ENCODE peak calls at places on chromosome 15, in ten cellular contexts. K, E, Z, W, F, V, C, R, Q and L are unnamed samples.
A peak's percentile ranks its signal among the peaks of the same experiment; 100 is the strongest.

GRCh38 chr15:66761723-66762595 is 59.9 kb downstream of the SMAD6 start:
- DNase-seq in R (peak; percentile 64), C (no peak), V (no peak), F (no peak), K (no peak), Q (peak; percentile 55), E (no peak), Z (no peak), W (no peak), L (no peak)

GRCh38 chr15:59322056-59322755 is 50.5 kb downstream of the MYO1E start:
- DNase-seq in V (no peak), E (no peak), F (no peak), K (no peak), W (no peak), C (no peak), Z (no peak), R (no peak), Q (no peak), L (no peak)

GRCh38 chr15:60853077-60853476 is 374.1 kb upstream of the ICE2 start:
- DNase-seq in C (no peak), V (no peak), Q (no peak), Z (no peak), E (no peak), F (no peak), W (no peak), R (no peak), K (no peak), L (no peak)

GRCh38 chr15:45114076-45114750 is at the start of the genes DUOX2 and DUOXA2:
- DNase-seq in C (no peak), E (no peak), W (no peak), Q (no peak), F (no peak), V (no peak), R (no peak), K (peak; percentile 48), Z (no peak), L (no peak)

GRCh38 chr15:100167884-100168375 is 173.8 kb downstream of the ADAMTS17 start:
- DNase-seq in R (no peak), V (no peak), C (no peak), W (no peak), Z (no peak), E (no peak), Q (no peak), K (no peak), F (no peak), L (no peak)

GRCh38 chr15:92833493-92834271 is 66.4 kb upstream of the CHD2 start:
- DNase-seq in K (no peak), Z (no peak), Q (no peak), F (no peak), V (no peak), E (no peak), R (no peak), C (no peak), W (no peak), L (peak; percentile 29)

GRCh38 chr15:38169982-38170381 is 82.7 kb upstream of the SPRED1 start:
- DNase-seq in K (no peak), C (no peak), W (no peak), R (no peak), E (no peak), Q (no peak), V (no peak), F (no peak), Z (peak; percentile 16), L (no peak)

GRCh38 chr15:79474252-79474651 is 42.1 kb downstream of the MINAR1 start:
- DNase-seq in F (no peak), C (no peak), Z (peak; percentile 31), W (no peak), E (no peak), Q (peak; percentile 97), R (no peak), K (no peak), V (no peak), L (no peak)

GRCh38 chr15:68578960-68579935 is at the start of gene CORO2B:
- DNase-seq in C (no peak), Z (peak; percentile 47), K (peak; percentile 77), Q (peak; percentile 63), V (no peak), F (no peak), R (peak; percentile 83), E (peak; percentile 21), W (no peak), L (peak; percentile 44)

GRCh38 chr15:68113273-68113672 is 59.2 kb downstream of the PIAS1 start:
- DNase-seq in C (no peak), K (no peak), W (peak; percentile 64), V (no peak), Q (peak; percentile 33), E (no peak), Z (peak; percentile 34), R (no peak), F (peak; percentile 42), L (no peak)

GRCh38 chr15:60635507-60636352 is 156.8 kb upstream of the ICE2 start:
- DNase-seq in E (no peak), C (no peak), Q (peak; percentile 36), F (peak; percentile 69), R (no peak), V (no peak), W (no peak), Z (no peak), K (no peak), L (peak; percentile 87)

GRCh38 chr15:75178171-75178937 is 23.3 kb upstream of the C15orf39 start:
- DNase-seq in V (no peak), Q (peak; percentile 6), E (peak; percentile 95), W (peak; percentile 75), F (no peak), R (peak; percentile 85), K (peak; percentile 74), Z (no peak), C (no peak), L (no peak)

GRCh38 chr15:56963719-56964118 is 45.3 kb downstream of the TCF12 start:
- DNase-seq in K (no peak), E (no peak), V (no peak), Z (no peak), F (no peak), C (no peak), R (no peak), W (peak; percentile 66), Q (no peak), L (no peak)

GRCh38 chr15:28021281-28022039 is 77.7 kb downstream of the OCA2 start:
- DNase-seq in Q (peak; percentile 86), K (peak; percentile 63), F (no peak), Z (peak; percentile 48), C (peak; percentile 22), E (peak; percentile 41), V (peak; percentile 20), W (peak; percentile 83), R (peak; percentile 94), L (peak; percentile 57)

GRCh38 chr15:25541228-25541627 is 102.4 kb upstream of the UBE3A start:
- DNase-seq in C (no peak), K (no peak), Q (no peak), E (no peak), Z (no peak), F (no peak), V (no peak), R (no peak), W (no peak), L (no peak)

GRCh38 chr15:75785771-75786563 is 57.3 kb upstream of the UBE2Q2 start:
- DNase-seq in K (peak; percentile 81), C (no peak), R (no peak), Z (no peak), E (peak; percentile 44), W (peak; percentile 31), Q (peak; percentile 9), F (peak; percentile 15), V (peak; percentile 35), L (no peak)

GRCh38 chr15:31328425-31328998 is 1.9 kb downstream of the KLF13 start:
- DNase-seq in F (no peak), V (no peak), Q (peak; percentile 32), C (no peak), Z (peak; percentile 49), R (peak; percentile 89), W (no peak), K (no peak), E (peak; percentile 63), L (peak; percentile 73)

GRCh38 chr15:39192979-39193559 is 387.8 kb upstream of the THBS1 start:
- DNase-seq in R (no peak), C (no peak), W (no peak), Z (no peak), E (no peak), K (no peak), Q (no peak), F (no peak), V (no peak), L (no peak)
- H3K27ac ChIP-seq in R (no peak overlapping the region), C (no peak overlapping the region), W (no peak overlapping the region), Z (peak overlapping the region; percentile 89), E (no peak overlapping the region), K (no peak overlapping the region), Q (no peak overlapping the region), F (no peak overlapping the region), V (no peak overlapping the region), L (no peak overlapping the region)

GRCh38 chr15:62119926-62120273 is 45.2 kb downstream of the C2CD4B start:
- DNase-seq in C (no peak), E (no peak), W (no peak), K (no peak), V (no peak), Q (no peak), R (no peak), F (no peak), Z (no peak), L (no peak)

GRCh38 chr15:62121273-62122015 is 43.6 kb downstream of the C2CD4B start:
- DNase-seq in K (no peak), Q (no peak), E (no peak), C (no peak), F (peak; percentile 32), R (no peak), V (no peak), Z (no peak), W (no peak), L (no peak)

GRCh38 chr15:62118446-62118964 is 46.6 kb downstream of the C2CD4B start:
- DNase-seq in R (no peak), C (no peak), V (no peak), E (no peak), W (no peak), K (no peak), Z (peak; percentile 31), F (peak; percentile 49), Q (peak; percentile 33), L (no peak)

GRCh38 chr15:62120776-62121175 is 44.3 kb downstream of the C2CD4B start:
- DNase-seq in W (no peak), F (no peak), Z (no peak), E (no peak), C (no peak), R (no peak), K (no peak), Q (no peak), V (no peak), L (no peak)

GRCh38 chr15:62119224-62119925 is 45.7 kb downstream of the C2CD4B start:
- DNase-seq in W (peak; percentile 51), F (peak; percentile 98), V (no peak), E (no peak), Q (peak; percentile 97), R (no peak), C (peak; percentile 44), K (no peak), Z (peak; percentile 97), L (no peak)
- H3K9ac ChIP-seq in W (peak overlapping the region; percentile 37), F (peak overlapping the region; percentile 81), V (no peak overlapping the region), E (no peak overlapping the region), Q (no peak overlapping the region), R (no peak overlapping the region), C (no peak overlapping the region), K (no peak overlapping the region), Z (peak overlapping the region; percentile 49), L (no peak overlapping the region)

GRCh38 chr15:33021806-33022389 is 172.6 kb downstream of the FMN1 start:
- DNase-seq in E (peak; percentile 52), V (peak; percentile 23), Q (peak; percentile 52), Z (peak; percentile 75), W (peak; percentile 22), K (peak; percentile 70), F (peak; percentile 71), C (peak; percentile 47), R (no peak), L (peak; percentile 71)
- H3K27ac ChIP-seq in E (no peak overlapping the region), V (no peak overlapping the region), Q (peak overlapping the region; percentile 51), Z (peak overlapping the region; percentile 55), W (no peak overlapping the region), K (no peak overlapping the region), F (peak overlapping the region; percentile 60), C (no peak overlapping the region), R (peak overlapping the region; percentile 3), L (no peak overlapping the region)

GRCh38 chr15:52287114-52287513 is 8.5 kb downstream of the MYO5C start:
- DNase-seq in Z (no peak), K (no peak), C (no peak), E (no peak), V (no peak), Q (no peak), F (no peak), W (no peak), R (no peak), L (no peak)
- H3K9ac ChIP-seq in Z (no peak overlapping the region), K (no peak overlapping the region), C (no peak overlapping the region), E (no peak overlapping the region), V (no peak overlapping the region), Q (no peak overlapping the region), F (no peak overlapping the region), W (peak overlapping the region; percentile 9), R (no peak overlapping the region), L (no peak overlapping the region)